ENCODE peak calls at places on chromosomes 3 and 15, in seven cellular contexts. S is gastrocnemius medialis, M is GM10248, Y is mucosa of descending colon, O is astrocyte of the spinal cord, X is A172, G is endothelial cell. H is an unnamed sample.
A peak's percentile ranks its signal among the peaks of the same experiment; 100 is the strongest.

GRCh38 chr15:39756806-39757522 is 25.7 kb downstream of the FSIP1 start:
- DNase-seq in X (peak; percentile 30), S (no peak), G (peak; percentile 8), O (peak; percentile 81), M (no peak), Y (no peak), H (peak; percentile 59)

GRCh38 chr15:32877620-32878019 is 159.8 kb downstream of the GREM1 start:
- DNase-seq in Y (no peak), G (no peak), O (no peak), S (no peak), X (no peak), M (no peak), H (no peak)

GRCh38 chr3:16060945-16061344 is 113.5 kb upstream of the GALNT15 start:
- DNase-seq in Y (no peak), G (no peak), X (peak; percentile 88), S (peak; percentile 55), M (no peak), O (peak; percentile 93), H (peak; percentile 83)

GRCh38 chr3:12449889-12450682 is 34.2 kb upstream of the TSEN2 start:
- DNase-seq in S (no peak), G (no peak), M (no peak), Y (no peak), X (no peak), O (no peak), H (no peak)

GRCh38 chr3:194579091-194579606 is 54.1 kb downstream of the TMEM44 start:
- DNase-seq in G (no peak), S (no peak), O (no peak), Y (no peak), M (no peak), X (peak; percentile 96), H (peak; percentile 37)

GRCh38 chr3:52809821-52810377 is 15.3 kb downstream of the ITIH3 start:
- DNase-seq in Y (no peak), X (no peak), O (no peak), M (no peak), S (no peak), G (no peak), H (no peak)

GRCh38 chr15:50825946-50826345 is 60.4 kb upstream of the SPPL2A start:
- DNase-seq in M (no peak), G (no peak), Y (no peak), O (no peak), X (no peak), S (no peak), H (no peak)

GRCh38 chr15:99717129-99718024 is 15.9 kb downstream of the LYSMD4 start:
- DNase-seq in M (peak; percentile 64), Y (no peak), X (no peak), O (no peak), G (no peak), S (no peak), H (no peak)

GRCh38 chr3:159238646-159239045 is 436.8 kb downstream of the MFSD1 start:
- DNase-seq in G (no peak), X (no peak), O (no peak), S (no peak), Y (no peak), M (no peak), H (no peak)

GRCh38 chr3:59040902-59041301 is 8.9 kb downstream of the CFAP20DC start:
- DNase-seq in G (no peak), S (no peak), X (no peak), Y (no peak), O (no peak), M (no peak), H (no peak)

GRCh38 chr3:65196663-65197062 is 508.9 kb upstream of the ADAMTS9 start:
- DNase-seq in M (no peak), G (no peak), S (no peak), O (no peak), X (peak; percentile 22), Y (no peak), H (peak; percentile 73)

GRCh38 chr3:14488286-14489036 is 51.7 kb downstream of the GRIP2 start:
- DNase-seq in X (no peak), G (no peak), S (no peak), M (no peak), Y (peak; percentile 14), O (no peak), H (no peak)

GRCh38 chr15:90221251-90221900 is 12.4 kb downstream of the CIB1 start:
- DNase-seq in O (peak; percentile 74), M (peak; percentile 78), S (peak; percentile 75), Y (peak; percentile 80), X (peak; percentile 78), G (peak; percentile 76), H (peak; percentile 9)

GRCh38 chr15:35043380-35044095 is 41.6 kb downstream of the NANOGP8 start:
- DNase-seq in O (no peak), M (no peak), S (no peak), G (no peak), Y (no peak), X (no peak), H (peak; percentile 10)